ENCODE peak calls at places on chromosomes 3 and 15, in eight cellular contexts. G is T-cell; B is retinal pigment epithelial cell; F is activated T-cell treated with anti-CD3 and anti-CD28 coated beads for 1 hour; R is frontal cortex; Q is activated CD4-positive, alpha-beta T cell treated with anti-CD3 and anti-CD28 coated beads, Interleukin-2, amount 10 ng/mL, durations not matched to agents 7 days and 5 days; E is activated gamma-delta T cell treated with Interleukin-2 at 50 U/mL for 16 hours; P is EL. U is an unnamed sample.

GRCh38 chr15:92438471-92438870 is 44.8 kb downstream of the ST8SIA2 start:
- DNase-seq in G (no peak), B (no peak), F (no peak), R (no peak), Q (no peak), E (no peak), P (no peak), U (no peak)

GRCh38 chr3:3636815-3637214 is 162.4 kb upstream of the LRRN1 start:
- DNase-seq in G (no peak), B (no peak), F (no peak), R (no peak), Q (no peak), E (no peak), P (no peak), U (no peak)

GRCh38 chr3:113019182-113020137 is 28.7 kb downstream of the GTPBP8 start:
- DNase-seq in G (peak; percentile 74), B (peak; percentile 74), F (peak; percentile 69), R (peak; percentile 81), Q (peak; percentile 83), E (peak; percentile 74), P (peak; percentile 94), U (peak; percentile 26)

GRCh38 chr3:141000691-141001090 is 50.5 kb upstream of the SPSB4 start:
- DNase-seq in G (no peak), B (no peak), F (no peak), R (no peak), Q (no peak), E (no peak), P (no peak), U (no peak)

GRCh38 chr3:123421353-123422174 is 27.3 kb downstream of the ADCY5 start:
- DNase-seq in G (no peak), B (peak; percentile 6), F (no peak), R (no peak), Q (no peak), E (no peak), P (no peak), U (no peak)

GRCh38 chr3:32813180-32813579 is 4.6 kb upstream of the TRIM71 start:
- DNase-seq in G (no peak), B (no peak), F (no peak), R (no peak), Q (no peak), E (no peak), P (no peak), U (no peak)

GRCh38 chr15:46652256-46652655 is 1017.4 kb downstream of the SQOR start:
- DNase-seq in G (no peak), B (no peak), F (no peak), R (no peak), Q (no peak), E (no peak), P (no peak), U (no peak)

GRCh38 chr3:152556731-152557254 is 278.1 kb upstream of the P2RY1 start:
- DNase-seq in G (no peak), B (peak; percentile 4), F (no peak), R (no peak), Q (no peak), E (no peak), P (peak; percentile 44), U (no peak)

GRCh38 chr15:40100947-40101905 is 7.5 kb downstream of the BMF start:
- DNase-seq in G (no peak), B (no peak), F (no peak), R (no peak), Q (no peak), E (no peak), P (no peak), U (no peak)